ENCODE peak calls at places on chromosomes 2 and 18, in ten cellular contexts. K is KG1; O is activated CD4-positive, alpha-beta T cell treated with anti-CD3 and anti-CD28 coated beads, Interleukin-2, amount 10 ng/mL, durations not matched to agents 7 days and 5 days; M is dorsolateral prefrontal cortex; Q is neural progenitor cell; T is hippocampal formation; Y is aorta; C is activated CD8-positive, alpha-beta memory T cell treated with anti-CD3 and anti-CD28 coated beads, Interleukin-2, amount 50 U/mL, for 48 hours; E is NAMALWA; F is activated T-helper 1 cell treated with Interleukin-2 at 50 U/mL for 16 hours. N is an unnamed sample.

GRCh38 chr18:67425724-67426123 is 90.8 kb downstream of the DSEL start:
- DNase-seq in M (no peak), E (no peak), F (no peak), K (no peak), T (no peak), C (no peak), O (no peak), Q (no peak), Y (no peak), N (no peak)

GRCh38 chr18:62919109-62919838 is 203.9 kb downstream of the PHLPP1 start:
- DNase-seq in C (no peak), K (no peak), Y (no peak), E (no peak), F (no peak), M (no peak), T (no peak), O (no peak), Q (peak; percentile 12), N (peak; percentile 19)

GRCh38 chr2:45278345-45279078 is 269.3 kb upstream of the SIX2 start:
- DNase-seq in Y (no peak), K (no peak), T (no peak), F (no peak), O (no peak), M (no peak), E (no peak), C (no peak), Q (no peak), N (no peak)

GRCh38 chr2:1731963-1732768 is 12.1 kb downstream of the PXDN start:
- DNase-seq in K (no peak), E (no peak), Y (no peak), Q (peak; percentile 54), O (no peak), T (no peak), F (no peak), M (peak; percentile 13), C (no peak), N (no peak)

GRCh38 chr2:40851661-40852060 is 399.8 kb upstream of the SLC8A1 start:
- DNase-seq in K (no peak), E (no peak), C (no peak), F (no peak), T (no peak), Q (no peak), Y (no peak), M (no peak), O (no peak), N (no peak)

GRCh38 chr2:16106619-16107018 is 166.3 kb downstream of the MYCN start:
- DNase-seq in Y (no peak), Q (no peak), C (no peak), T (no peak), O (no peak), F (no peak), K (no peak), E (no peak), M (no peak), N (no peak)

GRCh38 chr2:3192920-3193319 is 184.7 kb downstream of the EIPR1 start:
- DNase-seq in T (no peak), E (no peak), M (no peak), Q (no peak), C (no peak), F (no peak), K (no peak), Y (peak; percentile 24), O (no peak), N (no peak)

GRCh38 chr2:45692566-45692965 is 41.1 kb downstream of the PRKCE start:
- DNase-seq in M (no peak), K (no peak), C (no peak), Y (no peak), O (no peak), T (no peak), E (no peak), F (no peak), Q (no peak), N (no peak)

GRCh38 chr18:74613390-74613789 is 15.7 kb downstream of the ZNF407 start:
- DNase-seq in T (no peak), Y (no peak), K (no peak), C (no peak), M (no peak), Q (no peak), E (no peak), F (no peak), O (no peak), N (no peak)

GRCh38 chr18:54957987-54958386 is 1.3 kb downstream of the CCDC68 start:
- DNase-seq in E (no peak), C (no peak), T (no peak), Y (no peak), M (no peak), Q (no peak), O (no peak), K (no peak), F (no peak), N (no peak)